ENCODE peak calls at places on chromosomes 1 and 21, in five cellular contexts. One of them, this sample, is unnamed.

GRCh38 chr1:30727796-30728195 is 4.4 kb upstream of the MATN1 start:
- DNase-seq in stimulated activated CD8-positive, alpha-beta memory T cell treated with anti-CD3 and anti-CD28 coated beads, Interleukin-4, amount 100 ng/mL, for 1 hour: no peak
- DNase-seq in neuronal stem cell: no peak
- DNase-seq in amygdala: no peak
- DNase-seq in A172: peak
- DNase-seq in this sample: peak

GRCh38 chr1:37497832-37498231 is 16.7 kb downstream of the MEAF6 start:
- DNase-seq in stimulated activated CD8-positive, alpha-beta memory T cell treated with anti-CD3 and anti-CD28 coated beads, Interleukin-4, amount 100 ng/mL, for 1 hour: no peak
- DNase-seq in neuronal stem cell: no peak
- DNase-seq in amygdala: no peak
- DNase-seq in A172: no peak
- DNase-seq in this sample: no peak

GRCh38 chr1:21874328-21874727 is 62.3 kb downstream of the LDLRAD2 start:
- DNase-seq in stimulated activated CD8-positive, alpha-beta memory T cell treated with anti-CD3 and anti-CD28 coated beads, Interleukin-4, amount 100 ng/mL, for 1 hour: no peak
- DNase-seq in neuronal stem cell: no peak
- DNase-seq in amygdala: no peak
- DNase-seq in A172: no peak
- DNase-seq in this sample: no peak

GRCh38 chr1:67735220-67735619 is 50.2 kb downstream of the GADD45A start:
- DNase-seq in stimulated activated CD8-positive, alpha-beta memory T cell treated with anti-CD3 and anti-CD28 coated beads, Interleukin-4, amount 100 ng/mL, for 1 hour: no peak
- DNase-seq in neuronal stem cell: no peak
- DNase-seq in amygdala: no peak
- DNase-seq in A172: no peak
- DNase-seq in this sample: no peak

GRCh38 chr1:60052634-60053033 is 20.9 kb downstream of the C1orf87 start:
- DNase-seq in stimulated activated CD8-positive, alpha-beta memory T cell treated with anti-CD3 and anti-CD28 coated beads, Interleukin-4, amount 100 ng/mL, for 1 hour: no peak
- DNase-seq in neuronal stem cell: no peak
- DNase-seq in amygdala: peak
- DNase-seq in A172: no peak
- DNase-seq in this sample: no peak

GRCh38 chr21:35075546-35075945 is 26.4 kb upstream of the RUNX1 start:
- DNase-seq in stimulated activated CD8-positive, alpha-beta memory T cell treated with anti-CD3 and anti-CD28 coated beads, Interleukin-4, amount 100 ng/mL, for 1 hour: no peak
- DNase-seq in neuronal stem cell: no peak
- DNase-seq in amygdala: no peak
- DNase-seq in A172: peak
- DNase-seq in this sample: no peak

GRCh38 chr1:235225299-235225698 is 64.2 kb upstream of the RBM34 start:
- DNase-seq in stimulated activated CD8-positive, alpha-beta memory T cell treated with anti-CD3 and anti-CD28 coated beads, Interleukin-4, amount 100 ng/mL, for 1 hour: no peak
- DNase-seq in neuronal stem cell: no peak
- DNase-seq in amygdala: no peak
- DNase-seq in A172: no peak
- DNase-seq in this sample: no peak

GRCh38 chr1:55146781-55147180 is 68.4 kb downstream of the USP24 start:
- DNase-seq in stimulated activated CD8-positive, alpha-beta memory T cell treated with anti-CD3 and anti-CD28 coated beads, Interleukin-4, amount 100 ng/mL, for 1 hour: no peak
- DNase-seq in neuronal stem cell: no peak
- DNase-seq in amygdala: no peak
- DNase-seq in A172: no peak
- DNase-seq in this sample: peak

GRCh38 chr21:25313891-25314646 is 293.2 kb downstream of the MRPL39 start:
- DNase-seq in stimulated activated CD8-positive, alpha-beta memory T cell treated with anti-CD3 and anti-CD28 coated beads, Interleukin-4, amount 100 ng/mL, for 1 hour: no peak
- DNase-seq in neuronal stem cell: no peak
- DNase-seq in amygdala: no peak
- DNase-seq in A172: peak
- DNase-seq in this sample: peak

GRCh38 chr1:9841460-9841859 is 17.7 kb upstream of the CLSTN1 start:
- DNase-seq in stimulated activated CD8-positive, alpha-beta memory T cell treated with anti-CD3 and anti-CD28 coated beads, Interleukin-4, amount 100 ng/mL, for 1 hour: no peak
- DNase-seq in neuronal stem cell: no peak
- DNase-seq in amygdala: no peak
- DNase-seq in A172: no peak
- DNase-seq in this sample: no peak

GRCh38 chr1:204990721-204991341 is 52.2 kb upstream of the CNTN2 start:
- DNase-seq in stimulated activated CD8-positive, alpha-beta memory T cell treated with anti-CD3 and anti-CD28 coated beads, Interleukin-4, amount 100 ng/mL, for 1 hour: no peak
- DNase-seq in neuronal stem cell: no peak
- DNase-seq in amygdala: peak
- DNase-seq in A172: no peak
- DNase-seq in this sample: no peak

GRCh38 chr1:66982561-66983285 is 57.9 kb downstream of the MIER1 start:
- DNase-seq in stimulated activated CD8-positive, alpha-beta memory T cell treated with anti-CD3 and anti-CD28 coated beads, Interleukin-4, amount 100 ng/mL, for 1 hour: no peak
- DNase-seq in neuronal stem cell: no peak
- DNase-seq in amygdala: no peak
- DNase-seq in A172: no peak
- DNase-seq in this sample: no peak

GRCh38 chr21:16792155-16792554 is 720.7 kb upstream of the CXADR start:
- DNase-seq in stimulated activated CD8-positive, alpha-beta memory T cell treated with anti-CD3 and anti-CD28 coated beads, Interleukin-4, amount 100 ng/mL, for 1 hour: no peak
- DNase-seq in neuronal stem cell: no peak
- DNase-seq in amygdala: no peak
- DNase-seq in A172: no peak
- DNase-seq in this sample: no peak

GRCh38 chr1:7255303-7256058 is 470.2 kb downstream of the CAMTA1 start:
- DNase-seq in stimulated activated CD8-positive, alpha-beta memory T cell treated with anti-CD3 and anti-CD28 coated beads, Interleukin-4, amount 100 ng/mL, for 1 hour: no peak
- DNase-seq in neuronal stem cell: no peak
- DNase-seq in amygdala: no peak
- DNase-seq in A172: peak
- DNase-seq in this sample: peak

GRCh38 chr1:100530901-100531487 is 6.9 kb upstream of the GPR88 start:
- DNase-seq in stimulated activated CD8-positive, alpha-beta memory T cell treated with anti-CD3 and anti-CD28 coated beads, Interleukin-4, amount 100 ng/mL, for 1 hour: no peak
- DNase-seq in neuronal stem cell: no peak
- DNase-seq in amygdala: no peak
- DNase-seq in A172: no peak
- DNase-seq in this sample: peak

GRCh38 chr1:201309420-201309819 is 26.1 kb downstream of the PKP1 start:
- DNase-seq in stimulated activated CD8-positive, alpha-beta memory T cell treated with anti-CD3 and anti-CD28 coated beads, Interleukin-4, amount 100 ng/mL, for 1 hour: no peak
- DNase-seq in neuronal stem cell: peak
- DNase-seq in amygdala: no peak
- DNase-seq in A172: peak
- DNase-seq in this sample: peak

GRCh38 chr1:6080469-6080868 is 34.8 kb downstream of the KCNAB2 start:
- DNase-seq in stimulated activated CD8-positive, alpha-beta memory T cell treated with anti-CD3 and anti-CD28 coated beads, Interleukin-4, amount 100 ng/mL, for 1 hour: no peak
- DNase-seq in neuronal stem cell: no peak
- DNase-seq in amygdala: no peak
- DNase-seq in A172: no peak
- DNase-seq in this sample: no peak

GRCh38 chr21:45382698-45383000 is 22.3 kb upstream of the COL18A1 start:
- DNase-seq in stimulated activated CD8-positive, alpha-beta memory T cell treated with anti-CD3 and anti-CD28 coated beads, Interleukin-4, amount 100 ng/mL, for 1 hour: no peak
- DNase-seq in neuronal stem cell: no peak
- DNase-seq in amygdala: no peak
- DNase-seq in A172: no peak
- DNase-seq in this sample: no peak

GRCh38 chr1:209884665-209885117 is 53.3 kb upstream of the SYT14 start:
- DNase-seq in stimulated activated CD8-positive, alpha-beta memory T cell treated with anti-CD3 and anti-CD28 coated beads, Interleukin-4, amount 100 ng/mL, for 1 hour: no peak
- DNase-seq in neuronal stem cell: no peak
- DNase-seq in amygdala: no peak
- DNase-seq in A172: peak
- DNase-seq in this sample: no peak